ENCODE peak calls at places on chromosomes 12 and 14, in four cellular contexts. A, O, D and C are unnamed samples.
A peak's percentile ranks its signal among the peaks of the same experiment; 100 is the strongest.

GRCh38 chr12:132646850-132647249 is 28.3 kb downstream of the P2RX2 start:
- DNase-seq in A (no peak), D (no peak), O (no peak), C (no peak)

GRCh38 chr12:124994435-124994975 is 1.1 kb downstream of the BRI3BP start:
- DNase-seq in O (no peak), D (peak; percentile 28), A (no peak), C (no peak)

GRCh38 chr14:100536141-100536540 is 51.1 kb downstream of the BEGAIN start:
- DNase-seq in O (no peak), A (peak; percentile 73), D (no peak), C (no peak)

GRCh38 chr12:13223941-13224340 is 27.4 kb downstream of the EMP1 start:
- DNase-seq in A (no peak), O (no peak), D (no peak), C (no peak)

GRCh38 chr14:97218713-97219355 is 421.7 kb downstream of the VRK1 start:
- DNase-seq in A (peak; percentile 19), O (peak; percentile 68), D (no peak), C (no peak)

GRCh38 chr14:56945291-56945690 is 135.0 kb upstream of the OTX2 start:
- DNase-seq in A (no peak), D (no peak), O (no peak), C (no peak)

GRCh38 chr14:72063761-72064282 is 131.6 kb downstream of the RGS6 start:
- DNase-seq in O (no peak), D (no peak), A (no peak), C (no peak)

GRCh38 chr12:45231515-45232145 is 15.7 kb downstream of the ANO6 start:
- DNase-seq in O (no peak), A (no peak), D (no peak), C (no peak)

GRCh38 chr12:12172106-12172511 is 94.7 kb downstream of the LRP6 start:
- DNase-seq in A (no peak), O (no peak), D (no peak), C (peak; percentile 90)

GRCh38 chr12:109762071-109762672 is 48.5 kb downstream of the FAM222A start:
- DNase-seq in D (no peak), A (no peak), O (peak; percentile 3), C (no peak)

GRCh38 chr14:101151226-101151929 is 247.9 kb upstream of the RTL1 start:
- DNase-seq in O (no peak), A (no peak), D (no peak), C (no peak)

GRCh38 chr14:26383286-26383685 is 214.5 kb downstream of the NOVA1 start:
- DNase-seq in A (no peak), D (no peak), O (no peak), C (no peak)

DNA sequence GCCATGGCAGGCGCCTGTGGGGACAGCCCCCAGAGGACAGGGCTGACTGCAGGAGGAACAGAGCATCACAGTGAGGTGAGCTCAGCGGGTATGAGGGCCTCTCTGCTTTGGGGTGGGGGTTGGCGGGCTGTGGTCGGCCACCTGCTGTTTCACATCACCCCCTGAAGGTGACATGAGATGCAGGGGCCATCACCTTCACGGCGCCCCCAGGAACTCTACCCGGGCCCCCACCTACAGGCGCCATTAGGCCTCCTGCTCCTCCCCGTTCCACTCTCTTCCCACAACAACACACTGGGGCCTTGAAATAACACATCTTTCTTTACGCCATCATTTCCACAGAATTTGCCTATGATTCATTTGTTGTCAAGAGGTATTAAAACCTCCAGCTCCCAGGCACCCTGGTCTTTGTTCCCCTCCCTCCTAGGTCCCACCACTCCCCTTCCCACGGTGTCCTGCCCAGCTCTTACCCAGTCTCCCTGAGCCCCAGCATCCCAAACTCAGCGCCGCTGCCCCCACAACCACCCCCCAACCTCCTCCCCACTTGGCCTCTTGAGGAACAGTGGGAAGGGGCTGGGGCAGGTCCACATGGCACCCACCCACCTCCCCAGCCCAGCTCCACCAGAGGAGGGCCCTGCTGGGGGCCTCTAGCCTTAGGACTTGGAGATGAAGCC is 12.7 kb upstream of the HDAC7 start:
- DNase-seq in D (no peak), A (no peak), O (no peak), C (no peak)
- TF ChIP-seq USF1 in D (no peak), A (no peak), O (no peak), C (no peak)

GRCh38 chr12:104602901-104603300 is 146.2 kb downstream of the CHST11 start:
- DNase-seq in D (no peak), O (no peak), A (no peak), C (no peak)

GRCh38 chr12:104602426-104602825 is 145.7 kb downstream of the CHST11 start:
- DNase-seq in A (no peak), O (no peak), D (no peak), C (no peak)

GRCh38 chr12:104599272-104599984 is 142.7 kb downstream of the CHST11 start:
- DNase-seq in A (no peak), D (no peak), O (no peak), C (no peak)

GRCh38 chr12:104599985-104600712 is 143.4 kb downstream of the CHST11 start:
- DNase-seq in O (no peak), A (no peak), D (peak; percentile 62), C (peak; percentile 46)

GRCh38 chr12:104600790-104601739 is 144.3 kb downstream of the CHST11 start:
- DNase-seq in D (peak; percentile 70), A (no peak), O (no peak), C (no peak)
- TF ChIP-seq USF1 in D (no peak), A (no peak), O (no peak), C (no peak)

GRCh38 chr12:2323538-2324261 is 270.9 kb downstream of the CACNA1C start:
- DNase-seq in D (no peak), A (no peak), O (no peak), C (no peak)

GRCh38 chr12:2319747-2320146 is 267.0 kb downstream of the CACNA1C start:
- DNase-seq in A (no peak), D (no peak), O (no peak), C (no peak)

GRCh38 chr12:2324375-2324774 is 271.6 kb downstream of the CACNA1C start:
- DNase-seq in O (no peak), A (no peak), D (no peak), C (no peak)

GRCh38 chr12:2325501-2325900 is 272.7 kb downstream of the CACNA1C start:
- DNase-seq in O (no peak), A (no peak), D (no peak), C (no peak)

GRCh38 chr12:2322554-2323120 is 269.9 kb downstream of the CACNA1C start:
- DNase-seq in A (no peak), O (no peak), D (no peak), C (no peak)
- TF ChIP-seq USF1 in A (no peak), O (no peak), D (no peak), C (no peak)

DNA sequence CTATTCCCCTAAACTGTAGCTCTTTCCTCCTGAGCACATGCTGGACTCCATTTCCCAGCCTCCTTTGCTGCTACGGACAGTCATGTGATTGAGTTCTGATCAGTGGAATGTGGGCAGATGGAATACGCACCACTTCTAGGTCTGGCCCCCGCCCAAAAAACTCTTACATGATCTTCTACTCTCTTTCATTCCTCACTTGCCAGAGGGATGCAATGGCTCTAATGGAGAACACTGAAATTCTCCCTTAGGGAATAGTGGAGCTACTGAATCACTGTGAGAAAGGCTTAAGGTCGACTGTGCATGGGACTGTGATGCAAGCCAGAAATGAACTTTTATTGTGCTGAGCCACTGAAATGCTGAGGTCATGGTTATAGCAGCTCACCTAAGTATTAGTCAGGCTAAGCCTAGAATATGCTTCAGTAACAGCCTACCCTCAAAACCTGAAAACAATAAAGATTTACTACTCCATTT is 13.0 kb upstream of the TMED2 start:
- DNase-seq in D (peak; percentile 48), O (peak; percentile 32), A (peak; percentile 49), C (no peak)
- TF ChIP-seq USF1 in D (peak; percentile 90), O (peak; percentile 95), A (peak; percentile 92), C (peak; percentile 46)

GRCh38 chr12:101823891-101824290 is 6.9 kb downstream of the GNPTAB start:
- DNase-seq in A (peak; percentile 71), D (peak; percentile 79), O (peak; percentile 54), C (no peak)

GRCh38 chr12:101823039-101823438 is 7.7 kb downstream of the GNPTAB start:
- DNase-seq in D (no peak), O (no peak), A (no peak), C (no peak)

GRCh38 chr12:101826766-101827368 is 3.9 kb downstream of the GNPTAB start:
- DNase-seq in D (no peak), O (no peak), A (no peak), C (no peak)

GRCh38 chr12:101828463-101829196 is 2.1 kb downstream of the GNPTAB start:
- DNase-seq in A (no peak), O (no peak), D (no peak), C (no peak)

GRCh38 chr12:101824831-101825230 is 5.9 kb downstream of the GNPTAB start:
- DNase-seq in D (no peak), O (no peak), A (no peak), C (no peak)
- TF ChIP-seq USF1 in D (no peak), O (no peak), A (no peak), C (no peak)

DNA sequence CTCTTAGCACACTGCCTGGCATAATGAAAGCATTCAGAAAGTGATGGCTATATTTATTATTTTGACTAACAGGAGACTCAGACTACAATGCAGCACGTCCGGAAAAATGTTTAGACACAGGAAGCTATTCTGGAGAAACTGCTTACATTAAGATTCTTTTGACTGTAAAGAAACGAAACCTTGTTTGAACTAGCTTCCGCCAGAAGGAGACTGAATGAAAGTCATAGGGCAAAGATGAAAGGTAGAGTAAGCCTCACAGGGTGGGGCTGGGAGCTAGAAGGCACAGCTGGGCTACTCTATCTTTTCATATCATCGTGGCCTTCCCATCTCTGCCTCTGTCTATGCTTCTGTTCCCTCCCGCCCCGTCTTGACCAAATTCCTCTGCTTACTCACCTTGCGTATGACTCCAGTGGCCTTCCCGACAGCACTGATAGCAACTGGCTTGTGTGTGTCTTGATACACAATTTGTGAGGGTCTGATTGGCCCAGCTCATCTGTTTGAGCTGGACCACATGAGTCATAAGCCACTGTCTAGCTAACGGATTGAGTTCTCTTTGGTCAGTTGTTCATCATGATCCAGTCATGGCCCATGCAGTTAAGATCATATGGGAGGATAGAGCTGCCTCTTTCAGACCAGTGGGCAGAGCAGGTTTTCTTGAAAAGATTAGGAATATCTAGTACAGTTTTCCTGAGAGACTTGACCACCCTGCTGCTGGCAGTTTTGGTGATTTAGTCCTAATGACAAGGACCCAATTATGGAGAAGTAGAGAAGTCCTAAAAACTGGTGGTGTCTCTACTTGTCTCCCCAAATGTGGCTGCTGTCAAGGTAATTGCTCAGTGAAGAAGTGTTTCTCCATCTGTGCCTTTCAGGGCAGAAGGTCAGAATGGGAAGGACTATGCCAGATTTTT is 151.5 kb upstream of the SLC38A2 start:
- DNase-seq in D (peak; percentile 56), A (no peak), O (no peak), C (no peak)
- TF ChIP-seq USF1 in D (no peak), A (peak; percentile 41), O (no peak), C (no peak)

DNA sequence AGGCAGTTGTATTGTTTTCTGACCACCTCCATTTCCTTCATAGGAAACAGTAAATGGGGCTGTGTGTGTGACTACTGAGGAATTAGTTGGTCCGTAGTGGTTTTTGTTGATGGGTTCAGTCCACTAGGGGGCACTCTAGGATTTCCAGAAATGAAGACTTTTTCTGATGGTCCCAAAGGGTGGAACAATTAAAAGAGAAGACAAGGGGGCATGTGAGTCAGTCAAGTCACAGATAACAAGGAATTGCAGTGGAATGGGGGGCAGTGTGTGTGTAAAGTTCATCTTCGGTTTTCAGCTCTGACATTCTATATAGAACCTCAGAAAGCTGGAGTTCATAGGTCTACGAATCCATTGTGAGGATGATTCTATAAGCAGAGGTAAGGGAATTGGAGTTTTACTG is 186.6 kb upstream of the OR4E1 start:
- DNase-seq in O (peak; percentile 58), A (peak; percentile 5), D (peak; percentile 24), C (no peak)
- TF ChIP-seq USF1 in O (no peak), A (no peak), D (no peak), C (no peak)